ENCODE peak calls at places on chromosomes 11 and 22, in nine cellular contexts. G is activated naive CD8-positive, alpha-beta T cell treated with anti-CD3 and anti-CD28 coated beads, Interleukin-2, amount 50 U/mL, for 24 hours; K is NCI-H1092; F is NCI-H1436; L is myocyte; H is GM12891; J is HAP-1; V is GM04503; M is right lobe of liver. B is an unnamed sample.

GRCh38 chr11:335779-336665 is 15.4 kb upstream of the IFITM3 start:
- DNase-seq in K (no peak), V (no peak), L (peak; percentile 42), M (no peak), F (no peak), G (no peak), H (no peak), J (no peak), B (no peak)

GRCh38 chr11:28114731-28115130 is 6.5 kb downstream of the METTL15 start:
- DNase-seq in V (no peak), M (no peak), H (no peak), L (no peak), J (no peak), G (no peak), K (no peak), F (no peak), B (no peak)

GRCh38 chr11:64396079-64396591 is 37.2 kb downstream of the RPS6KA4 start:
- DNase-seq in H (no peak), K (no peak), L (peak; percentile 86), V (no peak), J (no peak), M (no peak), F (no peak), G (no peak), B (no peak)

GRCh38 chr11:74371269-74372039 is 26.8 kb downstream of the PGM2L1 start:
- DNase-seq in G (no peak), L (peak; percentile 81), H (no peak), K (no peak), V (no peak), J (peak; percentile 57), F (no peak), M (no peak), B (no peak)

GRCh38 chr22:24367841-24368240 is 59.6 kb upstream of the ADORA2A start:
- DNase-seq in V (peak; percentile 41), H (no peak), M (no peak), L (no peak), J (no peak), G (no peak), F (no peak), K (no peak), B (no peak)

GRCh38 chr11:33172996-33173395 is 11.7 kb upstream of the CSTF3 start:
- DNase-seq in K (no peak), M (no peak), V (no peak), J (no peak), G (no peak), F (no peak), L (no peak), H (no peak), B (no peak)

GRCh38 chr11:67045314-67045713 is 11.3 kb upstream of the RHOD start:
- DNase-seq in V (no peak), M (no peak), H (no peak), G (no peak), J (no peak), F (no peak), K (no peak), L (peak; percentile 92), B (no peak)

GRCh38 chr11:14179126-14179820 is 179.7 kb downstream of the RRAS2 start:
- DNase-seq in V (peak; percentile 54), G (no peak), K (no peak), M (no peak), J (no peak), L (no peak), F (peak; percentile 76), H (no peak), B (no peak)

GRCh38 chr11:115712296-115712695 is 208.1 kb upstream of the CADM1 start:
- DNase-seq in V (no peak), K (no peak), H (no peak), J (no peak), M (no peak), L (no peak), G (no peak), F (no peak), B (no peak)

GRCh38 chr11:73274722-73275380 is 2.7 kb downstream of the P2RY6 start:
- DNase-seq in J (no peak), L (peak; percentile 37), K (no peak), F (no peak), H (no peak), M (peak; percentile 51), V (no peak), G (no peak), B (no peak)

GRCh38 chr11:92211576-92212167 is 12.9 kb upstream of the FAT3 start:
- DNase-seq in K (no peak), M (no peak), G (no peak), V (no peak), J (peak; percentile 29), L (peak; percentile 74), F (no peak), H (no peak), B (peak; percentile 42)

GRCh38 chr11:67118059-67118766 is 850 bp upstream of the KDM2A start:
- DNase-seq in J (peak; percentile 33), M (peak; percentile 73), L (peak; percentile 12), F (no peak), G (peak; percentile 57), H (peak; percentile 31), V (no peak), K (no peak), B (no peak)

GRCh38 chr11:30583505-30584280 is 2.5 kb downstream of the MPPED2 start:
- DNase-seq in G (no peak), F (no peak), H (no peak), K (no peak), J (peak; percentile 67), V (no peak), L (no peak), M (peak; percentile 43), B (no peak)

GRCh38 chr11:12765428-12765827 is 91.2 kb downstream of the TEAD1 start:
- DNase-seq in G (no peak), F (no peak), V (no peak), H (no peak), K (no peak), L (peak; percentile 87), J (no peak), M (no peak), B (peak; percentile 18)

GRCh38 chr11:3808846-3809623 is 675 bp downstream of the PGAP2 start:
- DNase-seq in G (peak; percentile 33), F (peak; percentile 5), K (peak; percentile 3), H (peak; percentile 60), M (no peak), V (no peak), L (peak; percentile 8), J (peak; percentile 58), B (peak; percentile 55)

GRCh38 chr22:28442951-28443876 is 236.4 kb downstream of the TTC28 start:
- DNase-seq in H (no peak), K (no peak), M (peak; percentile 76), J (peak; percentile 79), G (peak; percentile 8), V (peak; percentile 46), L (peak; percentile 75), F (no peak), B (no peak)

GRCh38 chr11:119320593-119321524 is 3.9 kb upstream of the MCAM start:
- DNase-seq in M (peak; percentile 68), L (no peak), G (peak; percentile 67), H (peak; percentile 86), K (no peak), J (peak; percentile 80), V (no peak), F (no peak), B (no peak)

GRCh38 chr11:9862981-9863380 is 199.1 kb downstream of the SWAP70 start:
- DNase-seq in K (no peak), J (no peak), L (no peak), G (no peak), V (no peak), H (no peak), M (no peak), F (no peak), B (no peak)

GRCh38 chr22:16586170-16586569 is 6.4 kb downstream of the CCT8L2 start:
- DNase-seq in V (no peak), L (no peak), F (no peak), K (no peak), G (no peak), M (no peak), J (no peak), H (no peak), B (no peak)